ENCODE peak calls at places on chromosome 3, in eight cellular contexts. One of them, this sample, is unnamed.

GRCh38 chr3:193665370-193665989 is 72.5 kb downstream of the OPA1 start:
- DNase-seq in gastrocnemius medialis: no peak
- DNase-seq in right lobe of liver: no peak
- DNase-seq in esophagus muscularis mucosa: no peak
- DNase-seq in aorta: no peak
- DNase-seq in psoas muscle: no peak
- DNase-seq in ovary: no peak
- DNase-seq in osteoblast: peak; percentile 57
- DNase-seq in this sample: no peak

GRCh38 chr3:113625724-113626348 is 70.6 kb downstream of the USF3 start:
- DNase-seq in gastrocnemius medialis: no peak
- DNase-seq in right lobe of liver: no peak
- DNase-seq in esophagus muscularis mucosa: no peak
- DNase-seq in aorta: no peak
- DNase-seq in psoas muscle: no peak
- DNase-seq in ovary: no peak
- DNase-seq in osteoblast: no peak
- DNase-seq in this sample: no peak

GRCh38 chr3:11024181-11024580 is 31.6 kb downstream of the SLC6A1 start:
- DNase-seq in gastrocnemius medialis: no peak
- DNase-seq in right lobe of liver: no peak
- DNase-seq in esophagus muscularis mucosa: no peak
- DNase-seq in aorta: peak; percentile 2
- DNase-seq in psoas muscle: no peak
- DNase-seq in ovary: no peak
- DNase-seq in osteoblast: no peak
- DNase-seq in this sample: no peak

GRCh38 chr3:140552403-140552802 is 125.5 kb upstream of the TRIM42 start:
- DNase-seq in gastrocnemius medialis: no peak
- DNase-seq in right lobe of liver: no peak
- DNase-seq in esophagus muscularis mucosa: no peak
- DNase-seq in aorta: no peak
- DNase-seq in psoas muscle: no peak
- DNase-seq in ovary: no peak
- DNase-seq in osteoblast: no peak
- DNase-seq in this sample: no peak

GRCh38 chr3:179082416-179082815 is 10.8 kb upstream of the ZMAT3 start:
- DNase-seq in gastrocnemius medialis: no peak
- DNase-seq in right lobe of liver: no peak
- DNase-seq in esophagus muscularis mucosa: no peak
- DNase-seq in aorta: no peak
- DNase-seq in psoas muscle: no peak
- DNase-seq in ovary: no peak
- DNase-seq in osteoblast: no peak
- DNase-seq in this sample: no peak

GRCh38 chr3:64342940-64343691 is 117.8 kb upstream of the PRICKLE2 start:
- DNase-seq in gastrocnemius medialis: no peak
- DNase-seq in right lobe of liver: no peak
- DNase-seq in esophagus muscularis mucosa: peak; percentile 42
- DNase-seq in aorta: no peak
- DNase-seq in psoas muscle: no peak
- DNase-seq in ovary: no peak
- DNase-seq in osteoblast: peak; percentile 43
- DNase-seq in this sample: no peak

GRCh38 chr3:149067792-149068352 is 18.5 kb downstream of the HLTF start:
- DNase-seq in gastrocnemius medialis: no peak
- DNase-seq in right lobe of liver: no peak
- DNase-seq in esophagus muscularis mucosa: no peak
- DNase-seq in aorta: no peak
- DNase-seq in psoas muscle: no peak
- DNase-seq in ovary: no peak
- DNase-seq in osteoblast: no peak
- DNase-seq in this sample: no peak

GRCh38 chr3:127036209-127037020 is 53.5 kb downstream of the PLXNA1 start:
- DNase-seq in gastrocnemius medialis: no peak
- DNase-seq in right lobe of liver: no peak
- DNase-seq in esophagus muscularis mucosa: no peak
- DNase-seq in aorta: peak; percentile 70
- DNase-seq in psoas muscle: peak; percentile 50
- DNase-seq in ovary: no peak
- DNase-seq in osteoblast: peak; percentile 47
- DNase-seq in this sample: no peak

GRCh38 chr3:193960485-193961172 is 175.3 kb upstream of the HES1 start:
- DNase-seq in gastrocnemius medialis: no peak
- DNase-seq in right lobe of liver: no peak
- DNase-seq in esophagus muscularis mucosa: no peak
- DNase-seq in aorta: no peak
- DNase-seq in psoas muscle: no peak
- DNase-seq in ovary: no peak
- DNase-seq in osteoblast: no peak
- DNase-seq in this sample: no peak

GRCh38 chr3:48695113-48695753 is 9.5 kb upstream of the NCKIPSD start:
- DNase-seq in gastrocnemius medialis: peak; percentile 23
- DNase-seq in right lobe of liver: no peak
- DNase-seq in esophagus muscularis mucosa: no peak
- DNase-seq in aorta: no peak
- DNase-seq in psoas muscle: peak; percentile 82
- DNase-seq in ovary: peak; percentile 81
- DNase-seq in osteoblast: peak; percentile 79
- DNase-seq in this sample: no peak

GRCh38 chr3:183807329-183807728 is 18.0 kb downstream of the MAP6D1 start:
- DNase-seq in gastrocnemius medialis: no peak
- DNase-seq in right lobe of liver: no peak
- DNase-seq in esophagus muscularis mucosa: no peak
- DNase-seq in aorta: peak; percentile 5
- DNase-seq in psoas muscle: no peak
- DNase-seq in ovary: no peak
- DNase-seq in osteoblast: peak; percentile 75
- DNase-seq in this sample: no peak

GRCh38 chr3:159200176-159200575 is 398.3 kb downstream of the MFSD1 start:
- DNase-seq in gastrocnemius medialis: no peak
- DNase-seq in right lobe of liver: no peak
- DNase-seq in esophagus muscularis mucosa: no peak
- DNase-seq in aorta: no peak
- DNase-seq in psoas muscle: no peak
- DNase-seq in ovary: no peak
- DNase-seq in osteoblast: peak; percentile 26
- DNase-seq in this sample: no peak

GRCh38 chr3:192261135-192261534 is 466.2 kb downstream of the FGF12 start:
- DNase-seq in gastrocnemius medialis: no peak
- DNase-seq in right lobe of liver: no peak
- DNase-seq in esophagus muscularis mucosa: no peak
- DNase-seq in aorta: no peak
- DNase-seq in psoas muscle: no peak
- DNase-seq in ovary: no peak
- DNase-seq in osteoblast: no peak
- DNase-seq in this sample: no peak

GRCh38 chr3:173826416-173826815 is 428.9 kb downstream of the NLGN1 start:
- DNase-seq in gastrocnemius medialis: no peak
- DNase-seq in right lobe of liver: no peak
- DNase-seq in esophagus muscularis mucosa: no peak
- DNase-seq in aorta: no peak
- DNase-seq in psoas muscle: no peak
- DNase-seq in ovary: no peak
- DNase-seq in osteoblast: no peak
- DNase-seq in this sample: no peak

GRCh38 chr3:156648086-156648485 is 26.3 kb upstream of the TIPARP start:
- DNase-seq in gastrocnemius medialis: no peak
- DNase-seq in right lobe of liver: no peak
- DNase-seq in esophagus muscularis mucosa: no peak
- DNase-seq in aorta: no peak
- DNase-seq in psoas muscle: no peak
- DNase-seq in ovary: no peak
- DNase-seq in osteoblast: peak; percentile 18
- DNase-seq in this sample: no peak

GRCh38 chr3:47581835-47582234 is 3.2 kb upstream of the CSPG5 start:
- DNase-seq in gastrocnemius medialis: no peak
- DNase-seq in right lobe of liver: no peak
- DNase-seq in esophagus muscularis mucosa: no peak
- DNase-seq in aorta: no peak
- DNase-seq in psoas muscle: no peak
- DNase-seq in ovary: no peak
- DNase-seq in osteoblast: no peak
- DNase-seq in this sample: no peak

GRCh38 chr3:47586746-47587145 is 8.1 kb upstream of the CSPG5 start:
- DNase-seq in gastrocnemius medialis: no peak
- DNase-seq in right lobe of liver: no peak
- DNase-seq in esophagus muscularis mucosa: no peak
- DNase-seq in aorta: no peak
- DNase-seq in psoas muscle: no peak
- DNase-seq in ovary: no peak
- DNase-seq in osteoblast: no peak
- DNase-seq in this sample: no peak

GRCh38 chr3:47581422-47581821 is 2.8 kb upstream of the CSPG5 start:
- DNase-seq in gastrocnemius medialis: no peak
- DNase-seq in right lobe of liver: peak; percentile 60
- DNase-seq in esophagus muscularis mucosa: no peak
- DNase-seq in aorta: no peak
- DNase-seq in psoas muscle: no peak
- DNase-seq in ovary: no peak
- DNase-seq in osteoblast: no peak
- DNase-seq in this sample: no peak

GRCh38 chr3:47579875-47580274 is 1.2 kb upstream of the CSPG5 start:
- DNase-seq in gastrocnemius medialis: no peak
- DNase-seq in right lobe of liver: no peak
- DNase-seq in esophagus muscularis mucosa: no peak
- DNase-seq in aorta: no peak
- DNase-seq in psoas muscle: no peak
- DNase-seq in ovary: no peak
- DNase-seq in osteoblast: no peak
- DNase-seq in this sample: no peak

GRCh38 chr3:47583320-47584075 is 4.8 kb upstream of the CSPG5 start:
- DNase-seq in gastrocnemius medialis: no peak
- DNase-seq in right lobe of liver: no peak
- DNase-seq in esophagus muscularis mucosa: no peak
- DNase-seq in aorta: no peak
- DNase-seq in psoas muscle: no peak
- DNase-seq in ovary: no peak
- DNase-seq in osteoblast: no peak
- DNase-seq in this sample: peak; percentile 28
- H3K27ac ChIP-seq in gastrocnemius medialis: no peak overlapping the region
- H3K27ac ChIP-seq in right lobe of liver: no peak overlapping the region
- H3K27ac ChIP-seq in esophagus muscularis mucosa: no peak overlapping the region
- H3K27ac ChIP-seq in aorta: no peak overlapping the region
- H3K27ac ChIP-seq in psoas muscle: no peak overlapping the region
- H3K27ac ChIP-seq in ovary: no peak overlapping the region
- H3K27ac ChIP-seq in osteoblast: no peak overlapping the region
- H3K27ac ChIP-seq in this sample: no peak overlapping the region

GRCh38 chr3:27723803-27724458 is 1.8 kb upstream of the EOMES start:
- DNase-seq in gastrocnemius medialis: no peak
- DNase-seq in right lobe of liver: no peak
- DNase-seq in esophagus muscularis mucosa: no peak
- DNase-seq in aorta: no peak
- DNase-seq in psoas muscle: no peak
- DNase-seq in ovary: no peak
- DNase-seq in osteoblast: peak; percentile 69
- DNase-seq in this sample: no peak

GRCh38 chr3:27722957-27723802 is 1.1 kb upstream of the EOMES start:
- DNase-seq in gastrocnemius medialis: no peak
- DNase-seq in right lobe of liver: no peak
- DNase-seq in esophagus muscularis mucosa: no peak
- DNase-seq in aorta: no peak
- DNase-seq in psoas muscle: no peak
- DNase-seq in ovary: no peak
- DNase-seq in osteoblast: peak; percentile 81
- DNase-seq in this sample: no peak

GRCh38 chr3:27726240-27726639 is 4.1 kb upstream of the EOMES start:
- DNase-seq in gastrocnemius medialis: no peak
- DNase-seq in right lobe of liver: no peak
- DNase-seq in esophagus muscularis mucosa: no peak
- DNase-seq in aorta: no peak
- DNase-seq in psoas muscle: no peak
- DNase-seq in ovary: no peak
- DNase-seq in osteoblast: no peak
- DNase-seq in this sample: no peak

GRCh38 chr3:27721717-27722564 is at the start of gene EOMES:
- DNase-seq in gastrocnemius medialis: no peak
- DNase-seq in right lobe of liver: no peak
- DNase-seq in esophagus muscularis mucosa: no peak
- DNase-seq in aorta: no peak
- DNase-seq in psoas muscle: peak; percentile 60
- DNase-seq in ovary: no peak
- DNase-seq in osteoblast: peak; percentile 93
- DNase-seq in this sample: no peak

DNA sequence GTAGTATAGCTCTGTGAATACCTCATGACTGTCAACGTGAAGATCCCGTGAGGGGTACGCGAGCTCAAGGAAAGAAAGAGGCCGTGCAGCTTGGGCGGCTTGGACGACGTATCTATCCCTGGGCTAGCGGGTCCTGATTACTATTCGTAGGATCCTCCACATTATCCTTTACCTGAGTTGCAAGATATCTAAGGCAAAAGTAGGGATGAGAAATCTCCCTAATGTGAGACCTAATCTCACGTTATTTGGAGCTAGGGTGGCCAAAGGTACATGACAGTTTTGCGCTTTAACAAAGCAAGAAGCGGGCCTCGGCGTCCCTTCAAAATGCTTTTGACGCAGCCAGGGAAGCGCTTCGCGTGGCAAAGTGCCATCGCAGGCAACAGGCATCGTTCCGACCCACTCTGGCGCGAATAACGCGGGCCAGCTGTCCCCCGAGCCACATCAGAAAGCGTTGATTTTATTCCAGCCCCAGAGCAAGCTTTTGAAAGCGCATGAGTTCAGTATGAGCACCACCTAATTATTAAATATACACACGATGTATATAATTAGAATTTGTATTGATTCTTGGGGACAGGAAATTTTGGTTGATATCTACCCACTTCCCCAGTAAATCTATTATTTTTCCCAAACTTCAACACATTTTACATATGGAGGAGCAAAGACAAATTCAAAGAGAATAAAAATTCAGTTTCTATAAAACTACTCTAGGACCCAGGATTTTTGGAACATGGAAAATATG is 2.5 kb upstream of the EOMES start:
- DNase-seq in gastrocnemius medialis: no peak
- DNase-seq in right lobe of liver: no peak
- DNase-seq in esophagus muscularis mucosa: no peak
- DNase-seq in aorta: no peak
- DNase-seq in psoas muscle: no peak
- DNase-seq in ovary: no peak
- DNase-seq in osteoblast: no peak
- DNase-seq in this sample: no peak
- H3K4me3 ChIP-seq in gastrocnemius medialis: no peak overlapping the region
- H3K4me3 ChIP-seq in right lobe of liver: no peak overlapping the region
- H3K4me3 ChIP-seq in esophagus muscularis mucosa: no peak overlapping the region
- H3K4me3 ChIP-seq in aorta: no peak overlapping the region
- H3K4me3 ChIP-seq in psoas muscle: no peak overlapping the region
- H3K4me3 ChIP-seq in ovary: no peak overlapping the region
- H3K4me3 ChIP-seq in osteoblast: no peak overlapping the region
- H3K4me3 ChIP-seq in this sample: no peak overlapping the region

GRCh38 chr3:50100956-50101845 is 12.5 kb downstream of the RBM5 start:
- DNase-seq in gastrocnemius medialis: no peak
- DNase-seq in right lobe of liver: no peak
- DNase-seq in esophagus muscularis mucosa: no peak
- DNase-seq in aorta: no peak
- DNase-seq in psoas muscle: no peak
- DNase-seq in ovary: no peak
- DNase-seq in osteoblast: no peak
- DNase-seq in this sample: no peak
- H3K4me1 ChIP-seq in gastrocnemius medialis: no peaks in the 10 kb centered on the region
- H3K4me1 ChIP-seq in right lobe of liver: no peaks in the 10 kb centered on the region
- H3K4me1 ChIP-seq in esophagus muscularis mucosa: no peaks in the 10 kb centered on the region
- H3K4me1 ChIP-seq in aorta: no peaks in the 10 kb centered on the region
- H3K4me1 ChIP-seq in psoas muscle: no peaks in the 10 kb centered on the region
- H3K4me1 ChIP-seq in ovary: no peaks in the 10 kb centered on the region
- H3K4me1 ChIP-seq in osteoblast: peaks cover 4% of the 10 kb centered on the region
- H3K4me1 ChIP-seq in this sample: no peaks in the 10 kb centered on the region

GRCh38 chr3:190432216-190432615 is 17.5 kb downstream of the TMEM207 start:
- DNase-seq in gastrocnemius medialis: no peak
- DNase-seq in right lobe of liver: no peak
- DNase-seq in esophagus muscularis mucosa: no peak
- DNase-seq in aorta: no peak
- DNase-seq in psoas muscle: no peak
- DNase-seq in ovary: no peak
- DNase-seq in osteoblast: no peak
- DNase-seq in this sample: no peak
- H3K27ac ChIP-seq in gastrocnemius medialis: no peak overlapping the region
- H3K27ac ChIP-seq in right lobe of liver: no peak overlapping the region
- H3K27ac ChIP-seq in esophagus muscularis mucosa: no peak overlapping the region
- H3K27ac ChIP-seq in aorta: no peak overlapping the region
- H3K27ac ChIP-seq in psoas muscle: no peak overlapping the region
- H3K27ac ChIP-seq in ovary: no peak overlapping the region
- H3K27ac ChIP-seq in osteoblast: no peak overlapping the region
- H3K27ac ChIP-seq in this sample: no peak overlapping the region

This sample was measured in adrenal gland.